ENCODE peak calls at places on chromosomes 5 and 9, in eight cellular contexts. P is cardiac muscle cell, B is MM.1S, R is cardiac fibroblast, I is HFF-Myc, Q is heart left ventricle, C is kidney, U is colonic mucosa. V is an unnamed sample.

GRCh38 chr9:34646211-34647083 is at the start of gene GALT:
- DNase-seq in P (peak), B (peak), R (peak), I (no peak), Q (peak), C (peak), U (peak), V (peak)

GRCh38 chr5:149170292-149170691 is 29.0 kb downstream of the ABLIM3 start:
- DNase-seq in P (peak), B (no peak), R (no peak), I (no peak), Q (peak), C (no peak), U (no peak), V (peak)

GRCh38 chr9:128882677-128883590 is 1.0 kb downstream of the LRRC8A start:
- DNase-seq in P (peak), B (no peak), R (no peak), I (no peak), Q (no peak), C (peak), U (no peak), V (peak)

GRCh38 chr5:44372028-44372427 is 17.2 kb downstream of the FGF10 start:
- DNase-seq in P (no peak), B (no peak), R (no peak), I (no peak), Q (no peak), C (no peak), U (no peak), V (no peak)

GRCh38 chr9:134365791-134366222 is 39.6 kb downstream of the RXRA start:
- DNase-seq in P (peak), B (no peak), R (no peak), I (peak), Q (peak), C (no peak), U (no peak), V (peak)

GRCh38 chr5:11385901-11386293 is 518.3 kb downstream of the CTNND2 start:
- DNase-seq in P (no peak), B (no peak), R (no peak), I (no peak), Q (no peak), C (no peak), U (no peak), V (no peak)

GRCh38 chr5:179268399-179268952 is 76.8 kb downstream of the ADAMTS2 start:
- DNase-seq in P (no peak), B (no peak), R (no peak), I (no peak), Q (peak), C (no peak), U (peak), V (no peak)

GRCh38 chr9:72633966-72634365 is 112.6 kb downstream of the TMC1 start:
- DNase-seq in P (peak), B (no peak), R (peak), I (peak), Q (no peak), C (no peak), U (no peak), V (peak)

GRCh38 chr5:112717506-112718082 is 20.1 kb upstream of the APC start:
- DNase-seq in P (no peak), B (no peak), R (no peak), I (no peak), Q (no peak), C (no peak), U (no peak), V (no peak)

GRCh38 chr5:34487202-34487879 is 168.8 kb upstream of the RAI14 start:
- DNase-seq in P (peak), B (no peak), R (peak), I (no peak), Q (no peak), C (no peak), U (no peak), V (peak)

GRCh38 chr5:31823477-31823876 is 184.5 kb downstream of the PDZD2 start:
- DNase-seq in P (peak), B (no peak), R (peak), I (no peak), Q (no peak), C (no peak), U (no peak), V (no peak)

GRCh38 chr9:72305102-72305546 is 59.9 kb downstream of the ZFAND5 start:
- DNase-seq in P (peak), B (peak), R (peak), I (peak), Q (peak), C (peak), U (peak), V (no peak)

GRCh38 chr9:123943671-123944070 is 13.7 kb upstream of the DENND1A start:
- DNase-seq in P (no peak), B (no peak), R (no peak), I (no peak), Q (no peak), C (no peak), U (no peak), V (no peak)

GRCh38 chr5:54619732-54620582 is 102.4 kb downstream of the SNX18 start:
- DNase-seq in P (no peak), B (no peak), R (no peak), I (no peak), Q (no peak), C (no peak), U (no peak), V (peak)

GRCh38 chr5:125023673-125024072 is 277.2 kb upstream of the ZNF608 start:
- DNase-seq in P (no peak), B (no peak), R (peak), I (no peak), Q (no peak), C (no peak), U (no peak), V (no peak)

GRCh38 chr9:108673386-108673785 is 182.4 kb downstream of the ACTL7B start:
- DNase-seq in P (no peak), B (no peak), R (peak), I (no peak), Q (no peak), C (no peak), U (no peak), V (no peak)

GRCh38 chr5:850511-851006 is at the start of gene ZDHHC11:
- DNase-seq in P (no peak), B (no peak), R (no peak), I (no peak), Q (no peak), C (peak), U (no peak), V (no peak)

GRCh38 chr9:76629205-76629990 is 134.8 kb upstream of the PCA3 start:
- DNase-seq in P (no peak), B (peak), R (no peak), I (no peak), Q (no peak), C (no peak), U (no peak), V (no peak)

GRCh38 chr9:68955281-68955680 is 58.6 kb downstream of the PRKACG start:
- DNase-seq in P (no peak), B (peak), R (no peak), I (no peak), Q (no peak), C (no peak), U (no peak), V (no peak)

GRCh38 chr5:166341708-166342329 is 1949.6 kb upstream of the WWC1 start:
- DNase-seq in P (no peak), B (no peak), R (no peak), I (no peak), Q (no peak), C (no peak), U (no peak), V (no peak)
- TF ChIP-seq CTCF in P (peak), B (peak), R (peak), I (peak), Q (peak), C (no peak), U (no peak), V (no peak)

GRCh38 chr5:144205141-144205551 is 34.5 kb downstream of the KCTD16 start:
- DNase-seq in P (peak), B (no peak), R (peak), I (no peak), Q (no peak), C (peak), U (no peak), V (peak)
- H3K4me3 ChIP-seq in P (peak), B (no peak), R (peak), I (peak), Q (peak), C (no peak), U (no peak), V (peak)

DNA sequence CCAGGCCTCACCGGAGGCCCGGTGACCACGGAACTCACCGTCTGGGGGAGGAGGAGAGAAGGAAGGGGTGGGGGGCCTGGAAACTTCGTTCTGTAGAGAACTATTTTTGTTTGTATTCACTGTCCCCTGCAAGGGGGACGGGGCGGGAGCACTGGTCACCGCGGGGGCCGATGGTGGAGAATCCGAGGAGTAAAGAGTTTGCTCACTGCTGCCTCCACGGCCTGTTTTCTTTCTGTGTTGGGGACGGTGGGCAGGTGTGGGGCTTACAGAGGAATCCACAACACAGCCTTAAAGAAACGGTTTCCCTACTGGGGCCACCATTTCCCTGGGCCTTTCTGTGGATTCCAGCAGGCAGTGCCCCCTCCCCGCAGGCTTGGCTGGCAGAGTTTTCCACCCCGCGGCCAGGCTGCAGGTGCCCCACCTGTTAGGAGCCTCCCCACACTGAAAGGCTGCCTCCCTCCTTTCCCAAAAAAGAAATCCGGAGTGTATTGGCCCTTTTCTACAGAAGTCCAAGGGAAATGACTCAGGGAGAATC is 80.8 kb downstream of the NTNG2 start:
- DNase-seq in P (no peak), B (no peak), R (no peak), I (no peak), Q (no peak), C (peak), U (no peak), V (no peak)
- TF ChIP-seq CTCF in P (no peak), B (no peak), R (no peak), I (no peak), Q (no peak), C (no peak), U (no peak), V (peak)

DNA sequence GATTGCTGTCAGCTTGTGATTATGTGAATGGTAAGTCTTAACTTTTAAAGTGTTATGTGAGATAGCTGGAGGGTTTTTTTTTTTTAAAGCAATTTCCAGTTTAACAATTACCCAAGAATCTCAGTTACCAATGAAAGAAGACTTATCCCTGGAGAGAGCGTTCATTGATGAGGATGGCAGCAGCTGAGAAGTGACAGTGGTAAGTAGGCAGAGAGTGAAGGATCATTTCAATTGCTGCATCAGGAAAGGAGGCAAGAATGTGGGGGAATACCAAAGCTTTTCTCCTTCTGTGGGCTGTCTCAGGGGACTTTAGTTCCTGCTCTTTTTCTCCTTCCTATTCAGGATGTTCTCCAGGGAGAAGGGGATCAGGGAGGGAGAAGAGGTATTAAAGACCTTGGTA is 370.3 kb upstream of the C9orf72 start:
- DNase-seq in P (no peak), B (no peak), R (no peak), I (no peak), Q (no peak), C (no peak), U (no peak), V (no peak)
- H3K4me3 ChIP-seq in P (no peak), B (no peak), R (no peak), I (no peak), Q (no peak), C (no peak), U (no peak), V (no peak)

DNA sequence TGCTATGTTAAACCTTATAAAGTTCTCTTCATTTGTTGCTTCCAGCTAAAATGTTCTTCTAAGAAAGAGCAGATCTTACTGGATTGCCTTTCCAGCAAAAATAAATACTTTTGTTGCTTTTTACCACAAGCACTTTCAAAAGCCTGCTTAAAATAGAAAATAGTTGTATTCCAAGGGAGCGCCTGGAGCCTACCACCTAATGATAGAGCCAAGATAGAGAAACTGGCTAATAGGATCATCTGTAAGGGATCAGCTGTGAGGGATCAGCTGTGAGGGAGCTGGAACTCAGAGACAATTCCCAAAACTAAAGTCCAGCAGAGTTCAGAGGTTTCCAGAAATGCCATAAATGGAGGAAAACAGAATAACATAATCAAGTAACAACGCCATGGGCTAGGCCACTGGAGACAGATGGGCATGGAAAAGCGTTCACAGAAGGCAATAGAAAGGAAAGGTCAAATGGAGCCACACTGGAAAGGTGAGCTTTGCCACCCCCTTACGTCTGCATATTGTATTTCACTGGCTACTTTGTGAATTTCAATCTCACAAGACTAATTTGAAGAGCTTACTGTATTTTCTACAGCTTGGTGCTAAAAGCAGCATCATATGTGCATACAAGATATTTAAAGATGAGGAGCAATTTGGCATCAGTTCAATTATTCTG is 140.6 kb upstream of the TLE4 start:
- DNase-seq in P (no peak), B (no peak), R (no peak), I (no peak), Q (no peak), C (no peak), U (no peak), V (no peak)
- TF ChIP-seq CTCF in P (no peak), B (no peak), R (no peak), I (no peak), Q (no peak), C (no peak), U (no peak), V (no peak)

GRCh38 chr9:136326777-136327312 is 494 bp upstream of the GPSM1 start:
- DNase-seq in P (peak), B (no peak), R (no peak), I (no peak), Q (no peak), C (peak), U (no peak), V (peak)

GRCh38 chr9:136325354-136325753 is 2.0 kb upstream of the GPSM1 start:
- DNase-seq in P (no peak), B (no peak), R (no peak), I (no peak), Q (no peak), C (peak), U (no peak), V (no peak)

GRCh38 chr9:136324501-136325300 is 2.6 kb upstream of the GPSM1 start:
- DNase-seq in P (no peak), B (no peak), R (no peak), I (no peak), Q (peak), C (peak), U (no peak), V (no peak)

GRCh38 chr9:136327313-136327971 is at the start of gene GPSM1:
- DNase-seq in P (peak), B (no peak), R (peak), I (no peak), Q (peak), C (peak), U (no peak), V (peak)

GRCh38 chr9:136326061-136326776 is 1.1 kb upstream of the GPSM1 start:
- DNase-seq in P (peak), B (no peak), R (peak), I (peak), Q (no peak), C (peak), U (no peak), V (peak)
- H3K4me3 ChIP-seq in P (no peak), B (no peak), R (no peak), I (peak), Q (peak), C (no peak), U (no peak), V (no peak)

GRCh38 chr9:96766199-96766598 is 11.7 kb downstream of the ZNF510 start:
- DNase-seq in P (no peak), B (no peak), R (no peak), I (no peak), Q (no peak), C (no peak), U (no peak), V (no peak)
- TF ChIP-seq CTCF in P (no peak), B (no peak), R (no peak), I (no peak), Q (no peak), C (no peak), U (no peak), V (no peak)

DNA sequence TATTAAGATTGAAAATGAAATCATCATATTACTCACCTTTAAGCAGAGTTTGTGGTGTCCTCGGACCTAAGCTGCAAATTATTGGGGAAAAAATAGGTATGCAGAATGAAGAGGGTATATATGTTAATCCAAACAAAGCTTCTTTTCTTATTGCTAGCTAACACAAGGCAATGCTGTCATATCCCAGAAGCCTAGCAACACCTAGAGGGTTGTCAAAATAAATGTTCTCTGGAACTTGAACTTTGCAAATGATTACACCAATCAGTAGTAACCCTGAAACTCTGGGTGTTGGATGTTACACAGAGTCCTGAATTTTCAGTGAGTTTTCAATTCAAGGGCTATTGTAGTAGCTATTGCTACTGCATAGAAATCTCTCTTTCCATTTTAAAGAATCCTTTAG is at the start of gene C6:
- DNase-seq in P (peak), B (no peak), R (no peak), I (no peak), Q (no peak), C (no peak), U (no peak), V (no peak)
- H3K4me3 ChIP-seq in P (no peak), B (no peak), R (no peak), I (no peak), Q (peak), C (no peak), U (no peak), V (no peak)

DNA sequence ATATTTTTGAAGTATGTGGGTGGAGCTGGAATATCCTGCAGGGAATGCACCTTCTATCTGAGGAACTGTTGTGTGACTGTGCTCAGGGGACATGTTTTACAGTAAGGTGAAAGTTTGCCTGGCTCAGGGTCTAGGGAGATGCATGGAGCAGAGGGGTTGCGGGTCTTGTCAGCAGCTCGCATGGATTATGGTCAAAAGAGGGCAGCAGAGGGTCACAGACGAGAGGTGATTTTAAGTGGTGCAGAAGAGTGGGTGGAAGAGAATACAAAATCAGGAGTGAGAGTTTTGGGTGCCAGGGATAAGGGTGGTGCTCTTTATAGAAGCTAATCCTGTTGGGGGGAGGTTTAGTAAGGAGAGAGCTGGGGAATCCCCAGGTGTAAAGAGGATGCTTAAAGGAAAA is 53.5 kb upstream of the GRIN3A start:
- DNase-seq in P (peak), B (peak), R (peak), I (no peak), Q (no peak), C (no peak), U (peak), V (peak)
- TF ChIP-seq CTCF in P (no peak), B (peak), R (peak), I (peak), Q (peak), C (peak), U (peak), V (peak)

V was measured in astrocyte of the spinal cord.